ENCODE peak calls at places on chromosomes 6 and 20, in four cellular contexts. P, T, R and S are unnamed samples.
A peak's percentile ranks its signal among the peaks of the same experiment; 100 is the strongest.

GRCh38 chr6:52877786-52878185 is 31.7 kb downstream of the GSTA3 start:
- DNase-seq in T (no peak), R (no peak), P (no peak), S (peak; percentile 22)

GRCh38 chr6:133101790-133102189 is 139.4 kb upstream of the EYA4 start:
- DNase-seq in P (no peak), R (no peak), T (no peak), S (no peak)

GRCh38 chr20:59733326-59733725 is 129.0 kb downstream of the PHACTR3 start:
- DNase-seq in T (no peak), R (no peak), P (no peak), S (no peak)

GRCh38 chr20:15772826-15773225 is 800.4 kb downstream of the KIF16B start:
- DNase-seq in P (no peak), R (no peak), T (no peak), S (no peak)

GRCh38 chr6:159832941-159833340 is 32.9 kb downstream of the PNLDC1 start:
- DNase-seq in P (peak; percentile 29), R (no peak), T (no peak), S (no peak)

GRCh38 chr6:149273318-149273717 is 44.2 kb upstream of the TAB2 start:
- DNase-seq in R (no peak), T (no peak), P (no peak), S (no peak)

GRCh38 chr6:47633141-47633540 is 65.2 kb upstream of the ADGRF4 start:
- DNase-seq in P (peak; percentile 63), T (no peak), R (peak; percentile 21), S (peak; percentile 43)

GRCh38 chr20:11098888-11099287 is 425.1 kb upstream of the JAG1 start:
- DNase-seq in T (no peak), P (peak; percentile 44), R (no peak), S (peak; percentile 14)

GRCh38 chr6:159595173-159595572 is 97.9 kb downstream of the SOD2 start:
- DNase-seq in T (peak; percentile 9), P (peak; percentile 64), R (peak; percentile 52), S (peak; percentile 93)

GRCh38 chr20:44651507-44652373 is at the start of gene ADA:
- DNase-seq in R (peak; percentile 62), P (peak; percentile 59), T (peak; percentile 26), S (peak; percentile 56)

GRCh38 chr6:104789770-104790190 is 69.9 kb downstream of the HACE1 start:
- DNase-seq in T (no peak), R (peak; percentile 56), P (peak; percentile 43), S (peak; percentile 67)

GRCh38 chr6:67909354-67909753 is 725.7 kb upstream of the ADGRB3 start:
- DNase-seq in T (no peak), R (no peak), P (no peak), S (no peak)